ENCODE peak calls at places on chromosomes 5 and 9, in five cellular contexts. B is AG04449, S is foreskin fibroblast, A is GM23338, H is psoas muscle. P is an unnamed sample.

GRCh38 chr9:137757139-137757538 is 120.4 kb upstream of the CACNA1B start:
- DNase-seq in S (no peak), A (no peak), H (peak), B (no peak), P (peak)

GRCh38 chr9:87441251-87441650 is 56.4 kb upstream of the DAPK1 start:
- DNase-seq in B (no peak), S (no peak), A (no peak), H (no peak), P (peak)

GRCh38 chr5:38845555-38846378 is at the start of gene OSMR:
- DNase-seq in A (peak), B (peak), S (peak), H (peak), P (peak)

GRCh38 chr9:101601904-101602765 is 7.4 kb upstream of the PPP3R2 start:
- DNase-seq in B (no peak), S (peak), H (no peak), A (peak), P (peak)

GRCh38 chr5:133842846-133843725 is 125.3 kb downstream of the C5orf15 start:
- DNase-seq in H (no peak), S (no peak), A (no peak), B (no peak), P (no peak)

GRCh38 chr5:51018423-51018822 is 352.0 kb downstream of the PARP8 start:
- DNase-seq in A (no peak), H (no peak), B (no peak), S (no peak), P (no peak)

GRCh38 chr5:134551891-134552290 is 26.4 kb downstream of the JADE2 start:
- DNase-seq in S (peak), A (no peak), H (no peak), B (no peak), P (peak)

GRCh38 chr5:179287071-179287470 is 58.2 kb downstream of the ADAMTS2 start:
- DNase-seq in H (no peak), S (no peak), B (no peak), A (no peak), P (no peak)

GRCh38 chr9:70113403-70114022 is 69.9 kb downstream of the MAMDC2 start:
- DNase-seq in S (peak), B (no peak), A (peak), H (peak), P (peak)

GRCh38 chr5:168219515-168220410 is 71.7 kb upstream of the WWC1 start:
- DNase-seq in B (no peak), H (no peak), S (peak), A (peak), P (peak)

GRCh38 chr5:177447066-177447610 is 524 bp downstream of the PRR7 start:
- DNase-seq in H (peak), A (peak), S (peak), B (no peak), P (peak)

GRCh38 chr5:1311443-1312055 is 16.7 kb upstream of the TERT start:
- DNase-seq in B (no peak), H (no peak), A (no peak), S (no peak), P (no peak)

GRCh38 chr9:93116049-93116961 is 17.7 kb downstream of the NINJ1 start:
- DNase-seq in H (peak), B (no peak), A (peak), S (peak), P (no peak)

GRCh38 chr5:118723021-118723338 is 265.4 kb downstream of the DTWD2 start:
- DNase-seq in B (no peak), A (no peak), H (no peak), S (no peak), P (no peak)

GRCh38 chr5:174436805-174437204 is 287.6 kb upstream of the MSX2 start:
- DNase-seq in A (peak), B (no peak), H (no peak), S (no peak), P (no peak)

GRCh38 chr5:99061711-99062110 is 132.9 kb upstream of the CHD1 start:
- DNase-seq in A (no peak), H (no peak), S (peak), B (no peak), P (peak)

GRCh38 chr5:168651654-168652053 is 72.5 kb upstream of the PANK3 start:
- DNase-seq in H (no peak), A (no peak), S (peak), B (peak), P (peak)

GRCh38 chr5:109451161-109451560 is 41.4 kb upstream of the PJA2 start:
- DNase-seq in A (no peak), B (no peak), H (no peak), S (no peak), P (no peak)

GRCh38 chr9:87713278-87713989 is 12.5 kb upstream of the CTSL start:
- DNase-seq in H (peak), B (peak), S (peak), A (peak), P (peak)

GRCh38 chr9:15501179-15501578 is 9.6 kb downstream of the PSIP1 start:
- DNase-seq in S (peak), H (no peak), A (no peak), B (no peak), P (no peak)

GRCh38 chr9:27377147-27377807 is 80.3 kb upstream of the EQTN start:
- DNase-seq in B (no peak), A (no peak), S (no peak), H (no peak), P (peak)

GRCh38 chr5:17190242-17190778 is 27.1 kb upstream of the BASP1 start:
- DNase-seq in B (no peak), S (peak), H (no peak), A (peak), P (peak)

GRCh38 chr9:91865041-91865440 is 85.0 kb downstream of the ROR2 start:
- DNase-seq in H (no peak), S (no peak), B (no peak), A (no peak), P (no peak)

GRCh38 chr5:170603578-170604565 is 100.1 kb downstream of the KCNIP1 start:
- DNase-seq in H (no peak), B (no peak), S (peak), A (peak), P (peak)

GRCh38 chr5:14810941-14811573 is 60.5 kb downstream of the ANKH start:
- DNase-seq in A (no peak), B (no peak), H (no peak), S (no peak), P (no peak)

GRCh38 chr9:136787690-136788400 is 3.3 kb upstream of the TMEM141 start:
- DNase-seq in B (no peak), H (peak), A (peak), S (peak), P (peak)

GRCh38 chr5:157280511-157280910 is 14.6 kb downstream of the CYFIP2 start:
- DNase-seq in S (no peak), B (no peak), A (no peak), H (no peak), P (no peak)

GRCh38 chr9:113931140-113931539 is 55.0 kb downstream of the ZNF618 start:
- DNase-seq in S (no peak), A (no peak), B (no peak), H (no peak), P (no peak)

GRCh38 chr5:109455598-109456096 is 45.9 kb upstream of the PJA2 start:
- DNase-seq in B (peak), A (no peak), S (peak), H (no peak), P (peak)

GRCh38 chr9:114084282-114085073 is 6.4 kb upstream of the AMBP start:
- DNase-seq in A (no peak), H (no peak), B (no peak), S (no peak), P (no peak)

GRCh38 chr9:92716557-92716956 is 46.6 kb upstream of the IPPK start:
- DNase-seq in S (peak), B (no peak), H (peak), A (peak), P (peak)

GRCh38 chr9:98215821-98216220 is 23.4 kb upstream of the CORO2A start:
- DNase-seq in A (peak), B (no peak), S (peak), H (peak), P (no peak)

GRCh38 chr5:108726446-108727091 is 21.1 kb upstream of the FER start:
- DNase-seq in A (no peak), H (no peak), S (peak), B (no peak), P (peak)

GRCh38 chr9:128341435-128341849 is 1.1 kb downstream of the SLC27A4 start:
- DNase-seq in H (peak), S (peak), B (no peak), A (peak), P (peak)

GRCh38 chr9:114898741-114899140 is 31.6 kb downstream of the TNFSF8 start:
- DNase-seq in B (no peak), S (no peak), H (no peak), A (no peak), P (no peak)

GRCh38 chr9:116087751-116088194 is 65.8 kb upstream of the PAPPA start:
- DNase-seq in H (no peak), A (no peak), S (peak), B (no peak), P (peak)

GRCh38 chr5:143063175-143063970 is 293.2 kb downstream of the ARHGAP26 start:
- DNase-seq in A (no peak), B (no peak), H (peak), S (peak), P (no peak)

GRCh38 chr9:20048437-20048836 is 259.6 kb upstream of the SLC24A2 start:
- DNase-seq in H (no peak), B (no peak), S (no peak), A (no peak), P (no peak)

DNA sequence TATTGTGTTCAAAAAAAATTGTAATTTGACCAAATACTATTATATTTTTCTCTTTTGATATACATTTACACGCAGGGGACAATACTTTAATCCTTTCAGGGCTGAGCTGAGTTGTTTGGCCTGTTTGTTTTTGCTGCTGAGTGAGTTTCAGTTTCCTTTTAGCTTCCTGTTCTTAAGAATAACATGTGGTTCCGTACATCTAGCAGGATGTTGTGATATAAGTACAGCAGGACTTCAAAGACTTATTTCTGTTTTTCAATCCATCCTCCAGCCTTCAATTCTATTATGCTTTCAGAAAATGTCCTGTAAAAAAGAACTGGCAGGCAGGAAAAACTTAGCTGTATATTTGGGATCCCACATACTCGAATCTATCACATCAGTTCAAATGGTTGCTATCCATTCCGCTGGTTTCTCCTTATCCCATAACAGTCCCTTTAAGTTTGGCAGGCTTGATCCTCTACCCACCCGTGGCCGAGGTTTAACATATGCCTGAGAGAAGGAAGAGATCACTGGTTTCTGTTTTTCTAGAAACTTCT is 1037.3 kb upstream of the ACO1 start:
- DNase-seq in S (peak), B (no peak), H (no peak), A (peak), P (peak)
- H3K4me3 ChIP-seq in S (peak), B (no peak), H (peak), A (no peak), P (no peak)

DNA sequence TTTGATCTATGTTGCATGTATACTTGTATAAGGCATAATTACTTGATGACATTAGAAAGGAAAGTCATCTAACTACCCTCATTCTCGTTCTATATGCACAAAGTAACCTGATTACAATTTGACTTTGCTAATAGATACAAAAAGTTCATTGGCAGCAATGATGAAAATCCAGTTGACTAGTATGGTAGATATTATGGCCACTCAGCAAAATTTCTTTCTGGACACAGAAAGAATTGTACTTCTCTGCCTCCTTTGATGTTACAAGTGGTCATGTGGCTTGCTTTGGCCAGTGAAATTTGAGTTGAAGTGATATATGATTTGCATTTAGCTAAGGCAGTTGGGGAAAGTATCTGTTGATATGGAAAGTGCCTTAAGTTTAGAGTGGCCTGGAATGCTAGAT is 723.7 kb upstream of the ARRDC3 start:
- DNase-seq in H (no peak), A (no peak), B (no peak), S (no peak), P (no peak)
- TF ChIP-seq CTCF in H (no peak), A (no peak), B (no peak), S (no peak), P (no peak)

GRCh38 chr9:134653259-134654009 is 11.8 kb downstream of the COL5A1 start:
- DNase-seq in A (no peak), S (no peak), B (no peak), H (no peak), P (no peak)
- H3K4me3 ChIP-seq in A (no peak), S (no peak), B (no peak), H (no peak), P (no peak)

GRCh38 chr5:132641841-132642240 is 16.1 kb upstream of the IL13 start:
- DNase-seq in S (no peak), A (no peak), H (no peak), B (no peak), P (no peak)
- TF ChIP-seq CTCF in S (no peak), A (no peak), H (no peak), B (no peak), P (no peak)

GRCh38 chr5:139787257-139787567 is 8.4 kb upstream of the PSD2 start:
- DNase-seq in H (no peak), S (no peak), A (no peak), B (no peak), P (no peak)

GRCh38 chr5:139787568-139788293 is 7.9 kb upstream of the PSD2 start:
- DNase-seq in H (peak), S (peak), B (no peak), A (peak), P (peak)

GRCh38 chr5:139789116-139789844 is 6.3 kb upstream of the PSD2 start:
- DNase-seq in B (no peak), H (peak), A (no peak), S (no peak), P (no peak)

GRCh38 chr5:139789845-139790189 is 5.8 kb upstream of the PSD2 start:
- DNase-seq in A (no peak), H (peak), B (no peak), S (no peak), P (no peak)

GRCh38 chr5:139788294-139788875 is 7.2 kb upstream of the PSD2 start:
- DNase-seq in S (no peak), H (peak), B (no peak), A (peak), P (no peak)
- H3K4me3 ChIP-seq in S (peak), H (peak), B (peak), A (peak), P (peak)

GRCh38 chr5:127671218-127671617 is 22.3 kb downstream of the CTXN3 start:
- DNase-seq in H (no peak), A (no peak), S (no peak), B (no peak), P (no peak)
- TF ChIP-seq CTCF in H (no peak), A (no peak), S (no peak), B (no peak), P (no peak)

DNA sequence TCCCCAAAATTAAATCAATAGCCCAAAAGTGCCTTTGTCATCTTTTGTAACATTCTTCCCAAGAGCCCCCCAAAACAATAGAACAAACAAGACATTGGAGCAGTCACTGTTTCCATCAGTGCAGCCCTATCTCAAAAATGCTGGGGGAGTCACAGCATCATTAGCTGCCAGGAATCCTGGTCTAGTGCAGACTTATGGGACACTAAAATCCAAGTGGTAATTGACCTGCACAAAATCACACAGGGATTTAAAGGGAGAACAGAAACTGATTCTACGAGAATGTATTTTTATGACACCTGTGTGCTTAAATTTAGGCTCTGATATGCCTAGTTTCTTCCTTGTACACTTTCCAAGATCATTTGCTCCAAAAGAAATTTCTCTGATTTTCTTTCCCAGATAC is 172.9 kb downstream of the GLIS3 start:
- DNase-seq in S (peak), B (no peak), H (no peak), A (no peak), P (no peak)
- H3K4me3 ChIP-seq in S (no peak), B (no peak), H (no peak), A (no peak), P (no peak)

GRCh38 chr9:121024237-121024636 is 25.8 kb downstream of the C5 start:
- DNase-seq in H (no peak), S (no peak), A (no peak), B (no peak), P (no peak)

GRCh38 chr9:121026260-121026691 is 23.8 kb downstream of the C5 start:
- DNase-seq in A (no peak), B (peak), H (no peak), S (no peak), P (no peak)

GRCh38 chr9:121026768-121027167 is 23.3 kb downstream of the C5 start:
- DNase-seq in A (no peak), H (no peak), S (peak), B (no peak), P (no peak)

GRCh38 chr9:121021294-121021693 is 28.8 kb downstream of the C5 start:
- DNase-seq in S (peak), A (no peak), B (no peak), H (no peak), P (no peak)

DNA sequence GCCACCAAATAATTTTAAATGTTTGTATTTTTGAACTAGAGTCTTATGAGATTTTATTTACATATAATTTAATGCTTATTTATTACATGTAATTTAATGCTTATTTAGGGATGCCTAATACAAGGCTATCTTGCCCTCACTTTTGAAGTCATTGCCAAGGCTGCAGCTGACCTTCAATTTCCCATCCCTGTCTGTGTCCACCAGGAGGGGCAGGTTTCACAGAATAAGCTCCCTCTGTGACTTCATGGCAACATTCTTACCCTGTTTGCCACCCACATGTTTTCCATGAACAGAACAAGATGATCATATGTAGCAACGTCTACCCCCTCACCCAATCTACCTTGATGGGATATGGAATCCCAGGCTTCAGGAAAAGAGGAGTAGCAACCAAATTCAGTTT is 27.0 kb downstream of the C5 start:
- DNase-seq in H (no peak), S (peak), B (no peak), A (no peak), P (peak)
- TF ChIP-seq CTCF in H (no peak), S (peak), B (no peak), A (peak), P (peak)

P was measured in epithelial cell of esophagus.